ENCODE peak calls at places on chromosome 11, in four cellular contexts. T is mesendoderm, F is H9, C is H1. S is an unnamed sample.

GRCh38 chr11:17776213-17776875 is 41.8 kb downstream of the KCNC1 start:
- DNase-seq in T (no peak), C (no peak), F (no peak), S (no peak)

GRCh38 chr11:105991888-105992287 is 30.2 kb downstream of the MSANTD4 start:
- DNase-seq in T (no peak), F (no peak), C (no peak), S (no peak)

GRCh38 chr11:75786101-75786736 is 17.6 kb downstream of the DGAT2 start:
- DNase-seq in C (no peak), F (no peak), T (no peak), S (no peak)

GRCh38 chr11:130625907-130626306 is 177.5 kb downstream of the ADAMTS15 start:
- DNase-seq in F (no peak), C (no peak), T (no peak), S (no peak)

GRCh38 chr11:13942908-13943505 is 19.5 kb upstream of the SPON1 start:
- DNase-seq in C (no peak), T (no peak), F (no peak), S (peak)

GRCh38 chr11:13923716-13924650 is 38.5 kb upstream of the SPON1 start:
- DNase-seq in T (no peak), C (no peak), F (no peak), S (no peak)

GRCh38 chr11:73784080-73784634 is 3.5 kb upstream of the MRPL48 start:
- DNase-seq in T (peak), C (no peak), F (peak), S (peak)

GRCh38 chr11:67020949-67021348 is 2.0 kb upstream of the SYT12 start:
- DNase-seq in C (no peak), T (no peak), F (no peak), S (no peak)

GRCh38 chr11:2301631-2302272 is at the start of the genes C11orf21 and TSPAN32:
- DNase-seq in F (no peak), C (no peak), T (no peak), S (peak)

GRCh38 chr11:78740175-78741161 is 165.8 kb upstream of the NARS2 start:
- DNase-seq in T (peak), F (no peak), C (no peak), S (no peak)

GRCh38 chr11:38503876-38504275 is 1905.8 kb upstream of the RAG2 start:
- DNase-seq in T (no peak), F (no peak), C (no peak), S (no peak)

GRCh38 chr11:34146866-34147265 is 41.4 kb downstream of the NAT10 start:
- DNase-seq in C (no peak), F (no peak), T (no peak), S (no peak)

GRCh38 chr11:105609832-105610781 is at the start of gene GRIA4:
- DNase-seq in F (peak), T (peak), C (no peak), S (peak)

DNA sequence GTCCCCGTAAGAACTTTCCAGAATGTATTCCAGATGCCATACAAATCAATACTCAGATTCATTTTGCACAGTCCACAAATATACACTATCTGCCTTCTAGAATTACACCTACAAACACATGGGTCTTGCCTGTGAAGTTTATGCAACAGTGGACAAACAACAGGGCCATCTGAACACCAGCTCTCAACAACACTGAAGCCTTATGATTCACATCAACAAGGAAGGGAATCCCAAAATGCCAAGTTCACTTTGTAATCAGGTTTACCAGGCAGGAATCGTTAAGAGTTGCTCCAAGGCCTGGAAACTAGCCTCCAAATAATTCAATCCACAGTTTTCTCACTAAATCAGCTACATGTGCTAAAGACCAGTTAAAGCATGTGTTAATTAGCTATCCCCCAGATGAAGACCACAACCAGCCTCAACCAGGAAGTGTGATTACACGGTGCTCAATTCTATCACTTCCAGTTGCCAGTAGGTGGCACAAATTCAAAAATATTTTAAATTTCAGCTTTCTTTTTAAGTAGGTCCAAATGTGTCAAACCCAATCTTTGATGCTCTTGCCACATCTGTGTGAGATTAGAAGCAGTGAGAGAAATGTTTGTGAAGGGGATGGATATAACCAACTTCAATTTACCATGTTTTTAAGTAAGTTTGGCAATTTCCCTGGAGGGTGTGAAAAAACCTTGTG is 139.1 kb upstream of the BDNF start:
- DNase-seq in T (peak), F (no peak), C (no peak), S (peak)
- H3K4me2 ChIP-seq in T (no peak), F (no peak), C (no peak), S (no peak)

GRCh38 chr11:124080319-124081001 is 34.8 kb upstream of the VWA5A start:
- DNase-seq in F (no peak), T (peak), C (no peak), S (no peak)

GRCh38 chr11:124082371-124082770 is 32.9 kb upstream of the VWA5A start:
- DNase-seq in T (no peak), F (no peak), C (no peak), S (no peak)

GRCh38 chr11:124079631-124080318 is 35.5 kb upstream of the VWA5A start:
- DNase-seq in T (no peak), C (no peak), F (no peak), S (no peak)

GRCh38 chr11:124078591-124078990 is 36.7 kb upstream of the VWA5A start:
- DNase-seq in T (no peak), F (no peak), C (no peak), S (no peak)

GRCh38 chr11:124081496-124081895 is 33.8 kb upstream of the VWA5A start:
- DNase-seq in F (no peak), C (no peak), T (no peak), S (no peak)
- H3K56ac ChIP-seq in F (no peak), C (no peak), T (no peak), S (no peak)

GRCh38 chr11:45872513-45873356 is 12.7 kb upstream of the MAPK8IP1 start:
- DNase-seq in C (peak), F (peak), T (peak), S (peak)
- H3K9ac ChIP-seq in C (no peak), F (no peak), T (no peak), S (no peak)

GRCh38 chr11:863389-864117 is 20.9 kb downstream of the TSPAN4 start:
- DNase-seq in T (no peak), C (no peak), F (no peak), S (no peak)

GRCh38 chr11:861105-861479 is 18.4 kb downstream of the TSPAN4 start:
- DNase-seq in T (no peak), F (no peak), C (no peak), S (no peak)

GRCh38 chr11:860238-861104 is 17.8 kb downstream of the TSPAN4 start:
- DNase-seq in C (no peak), F (no peak), T (no peak), S (no peak)

GRCh38 chr11:862704-863388 is 20.2 kb downstream of the TSPAN4 start:
- DNase-seq in F (no peak), T (no peak), C (no peak), S (no peak)

DNA sequence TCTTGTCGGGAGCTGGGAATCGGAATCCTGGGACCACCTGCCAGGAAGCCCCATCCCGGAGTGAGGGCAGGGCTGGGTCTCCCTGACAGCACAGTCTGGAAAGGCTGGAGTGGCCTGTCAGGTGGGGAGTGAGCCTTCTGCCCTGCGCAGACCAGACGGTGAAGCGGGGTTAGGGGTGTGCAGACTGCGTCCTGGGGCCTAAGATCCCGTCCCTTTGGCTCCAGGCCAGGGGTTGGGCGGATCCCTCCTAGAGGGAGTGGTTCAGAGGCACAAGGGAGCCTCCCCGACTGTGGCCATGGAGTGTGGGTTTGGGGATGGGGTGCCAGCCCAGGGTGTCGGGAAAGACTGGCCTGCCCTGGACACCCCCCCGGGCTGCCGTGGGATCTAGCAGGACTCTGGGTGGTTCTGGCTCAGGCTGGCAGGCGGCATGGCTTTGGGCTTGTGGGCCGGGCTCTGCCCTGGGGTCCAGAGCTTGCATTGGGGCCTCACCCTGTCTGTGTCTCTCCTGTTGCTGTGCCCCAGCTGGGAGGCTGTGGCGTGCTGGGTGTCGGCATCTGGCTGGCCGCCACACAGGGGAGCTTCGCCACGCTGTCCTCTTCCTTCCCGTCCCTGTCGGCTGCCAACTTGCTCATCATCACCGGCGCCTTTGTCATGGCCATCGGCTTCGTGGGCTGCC is 19.5 kb downstream of the TSPAN4 start:
- DNase-seq in F (no peak), C (no peak), T (no peak), S (no peak)
- H3K4me2 ChIP-seq in F (no peak), C (peak), T (no peak), S (no peak)

DNA sequence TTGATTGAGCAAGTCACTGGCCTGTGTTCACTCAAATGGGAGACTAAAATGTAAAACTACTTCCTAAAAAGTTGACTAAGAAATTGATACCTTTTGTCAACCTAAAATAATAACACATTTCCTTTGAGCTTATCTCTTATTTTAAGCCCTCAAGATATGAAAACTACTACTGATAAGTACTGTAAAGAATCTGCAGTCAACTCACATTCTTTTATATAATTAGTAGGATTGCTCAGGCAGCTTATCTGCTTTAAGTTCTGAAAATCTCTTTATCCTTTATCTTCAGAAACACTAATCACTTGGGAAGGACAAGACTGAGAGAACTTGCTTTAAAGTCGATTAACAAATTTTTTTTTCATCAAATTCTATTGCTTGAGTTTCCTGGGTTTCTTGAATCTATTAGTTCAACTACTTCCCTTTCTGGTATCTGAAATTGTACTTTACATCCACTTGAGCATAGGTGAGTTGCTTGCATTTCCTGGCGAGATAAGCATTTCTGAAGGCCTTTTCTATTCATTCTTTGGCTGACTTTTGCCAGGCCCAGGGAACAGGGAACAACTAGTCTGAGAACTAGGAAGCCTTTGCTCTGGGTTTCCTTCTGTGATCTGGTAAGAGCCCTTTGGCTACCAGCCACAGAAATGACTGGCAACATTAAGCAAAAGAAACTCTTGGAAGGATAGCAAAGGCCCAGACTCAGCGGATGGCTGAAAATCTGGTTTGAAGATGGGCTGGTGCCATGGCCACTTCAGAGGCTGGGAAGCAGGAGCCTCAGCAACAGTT is 19.3 kb upstream of the CSRP3 start:
- DNase-seq in F (no peak), T (peak), C (no peak), S (no peak)
- H3K56ac ChIP-seq in F (no peak), T (peak), C (no peak), S (no peak)

DNA sequence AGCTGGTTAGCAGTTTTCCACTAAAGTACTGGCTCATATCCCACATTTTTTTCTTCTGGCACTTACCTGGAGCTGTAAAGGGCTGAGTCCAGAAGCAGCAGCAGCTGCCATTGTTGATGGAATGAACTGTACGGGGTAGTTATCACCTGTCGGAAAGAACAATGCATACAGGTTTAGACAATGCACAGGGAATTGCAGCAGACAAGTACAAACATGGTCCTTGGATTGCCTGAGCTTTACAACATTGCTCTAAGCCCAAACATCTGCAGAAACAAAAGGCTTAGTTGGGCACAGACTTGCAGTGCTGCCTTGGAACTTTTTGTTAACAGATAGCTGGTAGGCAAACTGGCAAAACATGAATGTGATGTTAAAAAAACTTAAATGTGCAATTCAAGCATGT is 258.8 kb downstream of the SOX6 start:
- DNase-seq in T (no peak), F (no peak), C (no peak), S (no peak)
- H3K9ac ChIP-seq in T (no peak), F (no peak), C (no peak), S (no peak)

S was measured in IMR-90.